ENCODE peak calls at places on chromosomes 1 and 21, in five cellular contexts. Q is cardiac fibroblast, E is BJ, V is HEK293T, U is C1 segment of cervical spinal cord. W is an unnamed sample.
A peak's percentile ranks its signal among the peaks of the same experiment; 100 is the strongest.

GRCh38 chr1:186435336-186435735 is 25.6 kb downstream of the PDC start:
- DNase-seq in Q (peak; percentile 52), E (no peak), V (no peak), U (no peak), W (no peak)

GRCh38 chr1:183002797-183003594 is 20.2 kb upstream of the LAMC1 start:
- DNase-seq in Q (peak; percentile 75), E (no peak), V (no peak), U (no peak), W (peak; percentile 31)

GRCh38 chr1:10045480-10046355 is 13.0 kb downstream of the UBE4B start:
- DNase-seq in Q (peak; percentile 24), E (no peak), V (no peak), U (no peak), W (no peak)

GRCh38 chr1:234608720-234609527 is 1.1 kb downstream of the IRF2BP2 start:
- DNase-seq in Q (peak; percentile 50), E (no peak), V (no peak), U (no peak), W (no peak)

GRCh38 chr1:180062452-180062971 is 92.2 kb upstream of the QSOX1 start:
- DNase-seq in Q (no peak), E (no peak), V (no peak), U (no peak), W (no peak)

GRCh38 chr21:44872568-44873355 is 728 bp downstream of the PTTG1IP start:
- DNase-seq in Q (peak; percentile 40), E (no peak), V (peak; percentile 48), U (no peak), W (no peak)

GRCh38 chr1:232830661-232831060 is 25.4 kb downstream of the MAP10 start:
- DNase-seq in Q (no peak), E (no peak), V (no peak), U (no peak), W (no peak)

GRCh38 chr1:16163882-16164820 is 8.3 kb upstream of the EPHA2 start:
- DNase-seq in Q (peak; percentile 98), E (peak; percentile 90), V (no peak), U (no peak), W (no peak)

GRCh38 chr1:180927348-180927747 is 14.7 kb downstream of the KIAA1614 start:
- DNase-seq in Q (no peak), E (no peak), V (no peak), U (no peak), W (no peak)

GRCh38 chr1:58290685-58291372 is 255.7 kb downstream of the OMA1 start:
- DNase-seq in Q (peak; percentile 2), E (no peak), V (peak; percentile 64), U (no peak), W (no peak)

GRCh38 chr1:21307663-21308062 is 17.4 kb upstream of the ECE1 start:
- DNase-seq in Q (no peak), E (no peak), V (no peak), U (no peak), W (no peak)

GRCh38 chr1:184036517-184036949 is 995 bp downstream of the COLGALT2 start:
- DNase-seq in Q (peak; percentile 24), E (no peak), V (peak; percentile 57), U (no peak), W (peak; percentile 35)

GRCh38 chr1:226444901-226445300 is 37.0 kb upstream of the PARP1 start:
- DNase-seq in Q (no peak), E (no peak), V (no peak), U (no peak), W (no peak)

GRCh38 chr1:43247256-43247921 is 22.4 kb upstream of the TMEM125 start:
- DNase-seq in Q (no peak), E (no peak), V (no peak), U (no peak), W (no peak)

GRCh38 chr1:84156210-84156621 is 12.1 kb downstream of the PRKACB start:
- DNase-seq in Q (peak; percentile 84), E (peak; percentile 59), V (no peak), U (no peak), W (no peak)

GRCh38 chr1:29500651-29501050 is 264.3 kb downstream of the PTPRU start:
- DNase-seq in Q (no peak), E (no peak), V (no peak), U (no peak), W (no peak)

GRCh38 chr1:176545034-176545639 is 82.2 kb downstream of the PAPPA2 start:
- DNase-seq in Q (no peak), E (no peak), V (no peak), U (no peak), W (no peak)

GRCh38 chr1:109152196-109152595 is 38.3 kb downstream of the ELAPOR1 start:
- DNase-seq in Q (no peak), E (no peak), V (no peak), U (no peak), W (no peak)

GRCh38 chr1:218967836-218968235 is 205.8 kb upstream of the LYPLAL1 start:
- DNase-seq in Q (peak; percentile 77), E (peak; percentile 44), V (no peak), U (no peak), W (no peak)